ENCODE peak calls at places on chromosomes 2 and 18, in eight cellular contexts. L, K, A, W, N, Y, J and V are unnamed samples.

GRCh38 chr18:64037812-64038414 is 68.0 kb downstream of the SERPINB8 start:
- DNase-seq in L (no peak), K (no peak), A (peak), W (no peak), N (no peak), Y (no peak), J (peak), V (peak)

GRCh38 chr2:113103958-113104627 is 23.3 kb upstream of the IL1RN start:
- DNase-seq in L (no peak), K (no peak), A (no peak), W (no peak), N (no peak), Y (no peak), J (no peak), V (no peak)

GRCh38 chr2:24360050-24360962 is at the start of gene ITSN2:
- DNase-seq in L (peak), K (peak), A (peak), W (peak), N (peak), Y (peak), J (peak), V (peak)

GRCh38 chr2:182915369-182916326 is 49.2 kb upstream of the FRZB start:
- DNase-seq in L (no peak), K (no peak), A (no peak), W (no peak), N (no peak), Y (no peak), J (peak), V (no peak)

GRCh38 chr2:23207871-23208270 is 177.1 kb upstream of the KLHL29 start:
- DNase-seq in L (no peak), K (no peak), A (no peak), W (no peak), N (no peak), Y (no peak), J (no peak), V (no peak)

GRCh38 chr2:133822901-133823550 is 254.8 kb upstream of the NCKAP5 start:
- DNase-seq in L (no peak), K (no peak), A (no peak), W (no peak), N (no peak), Y (no peak), J (no peak), V (peak)

GRCh38 chr2:142180820-142181533 is 50.2 kb upstream of the LRP1B start:
- DNase-seq in L (peak), K (no peak), A (no peak), W (no peak), N (no peak), Y (no peak), J (no peak), V (no peak)

GRCh38 chr2:54522624-54523281 is 66.6 kb downstream of the SPTBN1 start:
- DNase-seq in L (peak), K (no peak), A (peak), W (peak), N (no peak), Y (peak), J (peak), V (no peak)

GRCh38 chr2:175205523-175205922 is 24.0 kb upstream of the ATP5MC3 start:
- DNase-seq in L (no peak), K (no peak), A (no peak), W (no peak), N (no peak), Y (no peak), J (peak), V (no peak)

GRCh38 chr2:73894877-73895276 is 2.1 kb downstream of the ACTG2 start:
- DNase-seq in L (no peak), K (no peak), A (no peak), W (no peak), N (no peak), Y (no peak), J (no peak), V (no peak)

GRCh38 chr2:15653806-15654726 is 62.4 kb downstream of the DDX1 start:
- DNase-seq in L (no peak), K (no peak), A (no peak), W (no peak), N (no peak), Y (no peak), J (no peak), V (no peak)

GRCh38 chr2:7707723-7708122 is 790.5 kb downstream of the RNF144A start:
- DNase-seq in L (no peak), K (no peak), A (no peak), W (no peak), N (no peak), Y (no peak), J (peak), V (no peak)

GRCh38 chr2:211141646-211142045 is 585.2 kb downstream of the CPS1 start:
- DNase-seq in L (no peak), K (no peak), A (no peak), W (no peak), N (no peak), Y (no peak), J (no peak), V (no peak)

GRCh38 chr2:235135990-235136561 is 184.3 kb downstream of the SH3BP4 start:
- DNase-seq in L (peak), K (peak), A (peak), W (peak), N (peak), Y (peak), J (peak), V (peak)

GRCh38 chr2:46319711-46320110 is 22.5 kb downstream of the EPAS1 start:
- DNase-seq in L (no peak), K (no peak), A (no peak), W (no peak), N (no peak), Y (no peak), J (no peak), V (no peak)

GRCh38 chr2:46230677-46231425 is 66.4 kb upstream of the EPAS1 start:
- DNase-seq in L (no peak), K (no peak), A (no peak), W (no peak), N (peak), Y (no peak), J (no peak), V (no peak)

GRCh38 chr2:127570282-127571250 is 35.1 kb downstream of the MYO7B start:
- DNase-seq in L (no peak), K (no peak), A (no peak), W (no peak), N (peak), Y (no peak), J (no peak), V (no peak)

GRCh38 chr2:155679647-155680046 is 652.9 kb downstream of the NR4A2 start:
- DNase-seq in L (no peak), K (no peak), A (no peak), W (no peak), N (no peak), Y (no peak), J (no peak), V (no peak)

GRCh38 chr2:173446722-173447121 is 92.0 kb downstream of the CDCA7 start:
- DNase-seq in L (no peak), K (no peak), A (no peak), W (no peak), N (no peak), Y (no peak), J (no peak), V (no peak)

GRCh38 chr2:169715379-169716228 is 18.0 kb upstream of the KLHL23 start:
- DNase-seq in L (no peak), K (no peak), A (peak), W (no peak), N (no peak), Y (no peak), J (no peak), V (peak)